ENCODE peak calls at places on chromosomes 16 and 17, in ten cellular contexts. S is ovary, P is psoas muscle, Q is fibroblast of lung, M is NB4, T is breast epithelium, U is tibial nerve, N is spleen, R is neural progenitor cell, Y is fibroblast of mammary gland. V is an unnamed sample.

GRCh38 chr17:44360826-44361225 is 2.8 kb downstream of the FAM171A2 start:
- DNase-seq in R (peak), Y (peak), U (no peak), M (no peak), P (no peak), T (no peak), S (peak), N (no peak), Q (peak), V (no peak)

GRCh38 chr16:49484936-49485335 is 111.3 kb downstream of the C16orf78 start:
- DNase-seq in S (no peak), N (peak), R (no peak), Q (no peak), Y (no peak), U (no peak), M (no peak), T (no peak), P (no peak), V (no peak)

GRCh38 chr17:15289285-15290185 is 24.4 kb upstream of the PMP22 start:
- DNase-seq in P (no peak), Y (peak), U (no peak), M (no peak), S (no peak), N (no peak), Q (peak), R (no peak), T (no peak), V (no peak)

GRCh38 chr16:50879873-50880695 is 138.2 kb downstream of the CYLD start:
- DNase-seq in T (no peak), M (peak), N (no peak), Q (no peak), U (no peak), S (no peak), Y (no peak), R (peak), P (no peak), V (no peak)

GRCh38 chr17:7262192-7263070 is at the start of gene CLDN7:
- DNase-seq in T (peak), Y (no peak), S (no peak), Q (no peak), R (peak), P (no peak), M (no peak), U (no peak), N (no peak), V (no peak)

GRCh38 chr16:11162571-11163268 is 93.3 kb downstream of the SOCS1 start:
- DNase-seq in U (no peak), T (no peak), S (no peak), P (no peak), Y (no peak), N (peak), R (no peak), M (no peak), Q (no peak), V (no peak)

GRCh38 chr17:44777394-44778348 is 18.9 kb downstream of the ADAM11 start:
- DNase-seq in P (no peak), M (no peak), S (no peak), T (no peak), Q (no peak), Y (no peak), U (no peak), R (no peak), N (no peak), V (no peak)

GRCh38 chr17:15262291-15263205 is 2.6 kb downstream of the PMP22 start:
- DNase-seq in N (peak), S (peak), U (peak), M (peak), R (peak), Y (peak), Q (peak), T (peak), P (peak), V (peak)

GRCh38 chr16:89155851-89156739 is 15.5 kb upstream of the CDH15 start:
- DNase-seq in T (no peak), S (no peak), Q (no peak), R (no peak), M (no peak), N (no peak), U (no peak), P (no peak), Y (peak), V (no peak)

GRCh38 chr16:88383401-88384221 is 852 bp downstream of the ZNF469 start:
- DNase-seq in U (no peak), Q (peak), Y (peak), T (no peak), N (peak), M (no peak), R (peak), S (peak), P (peak), V (no peak)

GRCh38 chr16:72309001-72309400 is 137.0 kb upstream of the PMFBP1 start:
- DNase-seq in Q (no peak), N (no peak), P (no peak), Y (no peak), M (no peak), T (no peak), R (no peak), S (no peak), U (no peak), V (no peak)

GRCh38 chr16:1572664-1573063 is 39.2 kb downstream of the TMEM204 start:
- DNase-seq in T (peak), Y (no peak), R (no peak), P (no peak), S (no peak), U (no peak), Q (no peak), M (no peak), N (no peak), V (no peak)

GRCh38 chr17:7561589-7562207 is at the start of gene SENP3:
- DNase-seq in U (peak), N (peak), S (peak), Y (peak), R (peak), P (peak), T (peak), Q (peak), M (peak), V (peak)

GRCh38 chr16:11234884-11235702 is 20.9 kb downstream of the SOCS1 start:
- DNase-seq in P (no peak), S (no peak), R (no peak), N (no peak), T (no peak), Y (no peak), M (peak), Q (peak), U (no peak), V (no peak)

GRCh38 chr16:11913425-11914079 is 2.2 kb downstream of the GSPT1 start:
- DNase-seq in S (no peak), Q (peak), U (no peak), N (no peak), P (no peak), R (no peak), T (no peak), Y (peak), M (peak), V (no peak)

GRCh38 chr16:30767767-30768465 is 5.8 kb downstream of the RNF40 start:
- DNase-seq in R (no peak), M (no peak), Y (no peak), P (no peak), U (no peak), N (peak), T (no peak), S (no peak), Q (no peak), V (no peak)

GRCh38 chr17:17783121-17783824 is 53.5 kb downstream of the SREBF1 start:
- DNase-seq in S (peak), P (peak), R (peak), Q (peak), N (peak), M (peak), Y (peak), T (peak), U (peak), V (no peak)

GRCh38 chr17:4101127-4101798 is 41.6 kb downstream of the ZZEF1 start:
- DNase-seq in T (no peak), U (no peak), Y (no peak), M (no peak), N (no peak), Q (no peak), R (no peak), S (no peak), P (no peak), V (no peak)

GRCh38 chr17:4230142-4230541 is 33.6 kb downstream of the ANKFY1 start:
- DNase-seq in M (no peak), U (peak), S (peak), T (no peak), N (no peak), R (no peak), P (no peak), Q (peak), Y (peak), V (peak)

GRCh38 chr16:14386115-14386514 is 243.9 kb downstream of the PARN start:
- DNase-seq in T (no peak), Q (no peak), R (no peak), N (no peak), S (no peak), Y (no peak), M (no peak), U (no peak), P (no peak), V (no peak)

GRCh38 chr17:82929676-82930042 is 89.8 kb upstream of the ZNF750 start:
- DNase-seq in N (no peak), R (no peak), P (peak), T (no peak), Q (no peak), U (no peak), Y (no peak), M (no peak), S (no peak), V (no peak)

GRCh38 chr17:42704495-42705494 is 22.5 kb downstream of the CNTNAP1 start:
- DNase-seq in M (no peak), S (no peak), T (no peak), U (no peak), Y (no peak), Q (no peak), N (no peak), R (no peak), P (no peak), V (no peak)

GRCh38 chr17:15882058-15882720 is 62.7 kb upstream of the ADORA2B start:
- DNase-seq in T (no peak), Q (no peak), N (no peak), M (peak), P (no peak), S (no peak), R (peak), Y (no peak), U (no peak), V (no peak)

GRCh38 chr17:59505610-59506276 is 59.7 kb upstream of the DHX40 start:
- DNase-seq in S (no peak), M (no peak), R (no peak), P (no peak), U (no peak), T (no peak), Q (no peak), Y (peak), N (no peak), V (no peak)

GRCh38 chr16:27752241-27752640 is 202.3 kb downstream of the KATNIP start:
- DNase-seq in U (no peak), N (no peak), M (no peak), Q (no peak), R (no peak), P (no peak), T (no peak), S (no peak), Y (no peak), V (no peak)

GRCh38 chr17:66904760-66905637 is 59.5 kb upstream of the CACNG4 start:
- DNase-seq in Y (peak), R (no peak), U (no peak), N (peak), Q (peak), T (no peak), M (no peak), P (no peak), S (peak), V (peak)

GRCh38 chr17:81459864-81460263 is 52.7 kb downstream of the ACTG1 start:
- DNase-seq in M (peak), Y (no peak), R (no peak), P (no peak), U (no peak), Q (no peak), N (no peak), S (no peak), T (no peak), V (no peak)

GRCh38 chr17:50949128-50950001 is 83.2 kb upstream of the TOB1 start:
- DNase-seq in M (no peak), Q (no peak), Y (no peak), U (no peak), N (no peak), S (no peak), R (no peak), T (no peak), P (peak), V (no peak)

GRCh38 chr16:912684-913613 is 57.8 kb downstream of the LMF1 start:
- DNase-seq in Y (no peak), U (no peak), P (no peak), M (no peak), Q (no peak), T (no peak), S (no peak), N (no peak), R (peak), V (peak)

GRCh38 chr17:39738568-39738901 is 797 bp downstream of the GRB7 start:
- DNase-seq in S (no peak), N (peak), M (no peak), R (peak), Q (no peak), Y (no peak), U (no peak), P (no peak), T (peak), V (no peak)

GRCh38 chr16:83717814-83718213 is 90.0 kb upstream of the HSBP1 start:
- DNase-seq in T (no peak), U (no peak), P (no peak), Y (peak), S (no peak), Q (no peak), M (no peak), N (no peak), R (no peak), V (no peak)

GRCh38 chr16:66834746-66835145 is 4.0 kb upstream of the NAE1 start:
- DNase-seq in Y (no peak), N (no peak), S (no peak), U (no peak), P (no peak), R (no peak), M (no peak), T (no peak), Q (no peak), V (no peak)

GRCh38 chr17:31490991-31491793 is 99.7 kb downstream of the RAB11FIP4 start:
- DNase-seq in Q (no peak), P (no peak), U (no peak), N (peak), Y (no peak), M (peak), T (no peak), R (no peak), S (no peak), V (no peak)

GRCh38 chr16:89957214-89957785 is 8.7 kb downstream of the DEF8 start:
- DNase-seq in R (no peak), Y (no peak), N (peak), Q (no peak), U (no peak), P (no peak), M (no peak), S (no peak), T (no peak), V (no peak)

GRCh38 chr17:63531022-63531965 is 8.1 kb downstream of the KCNH6 start:
- DNase-seq in M (peak), R (no peak), P (no peak), N (no peak), Y (peak), Q (no peak), S (peak), U (no peak), T (no peak), V (no peak)

GRCh38 chr16:82199209-82199608 is 29.2 kb upstream of the MPHOSPH6 start:
- DNase-seq in Q (no peak), P (no peak), M (no peak), U (no peak), S (no peak), T (no peak), R (no peak), N (no peak), Y (no peak), V (no peak)

GRCh38 chr17:31695456-31696090 is 163.5 kb downstream of the COPRS start:
- DNase-seq in U (no peak), T (no peak), R (no peak), M (no peak), Q (peak), S (no peak), N (no peak), Y (peak), P (peak), V (no peak)

DNA sequence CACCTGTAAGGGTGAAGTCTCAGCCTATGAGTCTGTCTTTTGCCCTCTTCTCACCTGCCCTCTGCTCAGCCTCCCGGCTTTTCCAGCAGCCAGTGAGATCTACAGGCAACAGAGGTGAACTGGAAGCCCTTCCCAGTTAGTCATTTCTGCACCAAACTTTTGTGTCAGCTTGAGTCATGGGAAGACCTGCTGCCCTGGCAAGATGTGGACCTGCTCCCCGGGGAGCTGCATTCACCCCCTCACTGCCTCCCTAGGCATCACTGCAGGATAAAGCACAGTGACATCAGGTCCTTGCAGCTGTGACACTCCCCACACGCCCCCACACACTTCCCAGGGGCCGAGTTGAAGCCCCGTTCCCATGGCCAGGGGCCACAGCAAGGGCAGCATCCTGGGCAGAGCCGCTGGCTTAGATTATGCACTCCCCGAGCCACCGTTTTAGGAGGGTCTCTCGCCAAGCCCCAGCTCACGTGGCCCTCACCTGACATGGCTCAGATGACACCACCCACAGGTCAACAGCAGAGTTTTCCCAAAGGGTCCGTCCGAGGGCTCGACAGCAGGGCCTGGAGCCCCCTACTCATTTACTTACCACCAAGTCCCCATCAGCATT is 6.5 kb upstream of the ABR start:
- DNase-seq in Q (peak), S (peak), N (no peak), P (no peak), T (no peak), Y (peak), R (no peak), U (no peak), M (no peak), V (no peak)
- H3K4me3 ChIP-seq in Q (peak), S (no peak), N (no peak), P (peak), T (no peak), Y (no peak), R (no peak), U (no peak), M (no peak), V (no peak)

GRCh38 chr17:35486920-35487727 is 38.6 kb upstream of the SLFN13 start:
- DNase-seq in S (peak), Y (peak), R (no peak), M (peak), T (no peak), Q (peak), P (peak), U (peak), N (peak), V (peak)
- H3K4me3 ChIP-seq in S (peak), Y (peak), R (peak), M (peak), T (peak), Q (peak), P (peak), U (peak), N (peak), V (peak)

GRCh38 chr16:2967721-2968161 is 1.4 kb upstream of the PAQR4 start:
- DNase-seq in P (no peak), Q (no peak), U (no peak), N (peak), T (no peak), S (no peak), M (no peak), Y (no peak), R (no peak), V (no peak)
- H3K4me3 ChIP-seq in P (no peak), Q (no peak), U (no peak), N (no peak), T (no peak), S (no peak), M (no peak), Y (no peak), R (no peak), V (no peak)

GRCh38 chr16:55408656-55409055 is 70.3 kb upstream of the MMP2 start:
- DNase-seq in S (no peak), U (no peak), P (no peak), Q (no peak), T (no peak), N (no peak), M (no peak), R (peak), Y (no peak), V (no peak)
- H3K4me3 ChIP-seq in S (no peak), U (no peak), P (no peak), Q (no peak), T (no peak), N (no peak), M (no peak), R (peak), Y (no peak), V (no peak)

GRCh38 chr16:53209489-53209888 is 154.7 kb downstream of the CHD9 start:
- DNase-seq in N (no peak), M (no peak), R (no peak), Q (no peak), T (no peak), U (no peak), P (no peak), Y (no peak), S (no peak), V (no peak)

GRCh38 chr16:53213542-53213941 is 158.8 kb downstream of the CHD9 start:
- DNase-seq in R (no peak), U (no peak), T (no peak), N (no peak), M (no peak), S (no peak), Q (no peak), Y (no peak), P (no peak), V (no peak)

GRCh38 chr16:53212899-53213235 is 158.1 kb downstream of the CHD9 start:
- DNase-seq in R (no peak), Y (no peak), M (no peak), Q (no peak), N (no peak), P (no peak), S (no peak), T (no peak), U (no peak), V (no peak)

GRCh38 chr16:53207810-53208752 is 153.3 kb downstream of the CHD9 start:
- DNase-seq in Q (peak), N (no peak), S (peak), P (no peak), R (peak), Y (peak), U (peak), M (peak), T (no peak), V (peak)

GRCh38 chr16:53211253-53211652 is 156.5 kb downstream of the CHD9 start:
- DNase-seq in T (no peak), U (no peak), R (no peak), S (no peak), P (no peak), Y (no peak), Q (no peak), M (no peak), N (no peak), V (no peak)
- H3K4me3 ChIP-seq in T (peak), U (no peak), R (peak), S (no peak), P (peak), Y (no peak), Q (peak), M (peak), N (peak), V (peak)

GRCh38 chr17:9645858-9646555 is 690 bp downstream of the USP43 start:
- DNase-seq in Q (no peak), S (no peak), P (peak), Y (peak), M (peak), N (peak), R (peak), U (no peak), T (peak), V (no peak)

GRCh38 chr17:9643611-9644010 is 1.7 kb upstream of the USP43 start:
- DNase-seq in U (no peak), T (no peak), M (no peak), S (no peak), N (no peak), P (no peak), R (no peak), Q (no peak), Y (no peak), V (no peak)

GRCh38 chr17:9646556-9646905 is 1.2 kb downstream of the USP43 start:
- DNase-seq in M (no peak), T (no peak), N (no peak), Y (no peak), P (no peak), U (no peak), S (no peak), R (peak), Q (no peak), V (no peak)

GRCh38 chr17:9647014-9647413 is 1.7 kb downstream of the USP43 start:
- DNase-seq in U (no peak), M (no peak), R (peak), Q (no peak), T (no peak), S (no peak), N (no peak), Y (no peak), P (no peak), V (no peak)

GRCh38 chr17:9644910-9645751 is at the start of gene USP43:
- DNase-seq in N (no peak), S (no peak), Y (peak), R (peak), M (peak), T (peak), P (peak), Q (no peak), U (no peak), V (no peak)
- H3K4me3 ChIP-seq in N (peak), S (peak), Y (peak), R (peak), M (peak), T (peak), P (peak), Q (peak), U (peak), V (peak)